ENCODE peak calls at places on chromosomes 1 and 21, in eight cellular contexts. One of them, this sample, is unnamed.

GRCh38 chr1:182766881-182767645 is 22.5 kb upstream of the NPL start:
- DNase-seq in K562: no peak
- DNase-seq in endothelial cell of umbilical vein: no peak
- DNase-seq in transverse colon: no peak
- DNase-seq in suprapubic skin: no peak
- DNase-seq in HL-60: no peak
- DNase-seq in GM23338: no peak
- DNase-seq in breast epithelium: no peak
- DNase-seq in this sample: no peak

GRCh38 chr21:34792504-34793089 is 123.8 kb downstream of the CLIC6 start:
- DNase-seq in K562: no peak
- DNase-seq in endothelial cell of umbilical vein: no peak
- DNase-seq in transverse colon: no peak
- DNase-seq in suprapubic skin: no peak
- DNase-seq in HL-60: no peak
- DNase-seq in GM23338: no peak
- DNase-seq in breast epithelium: no peak
- DNase-seq in this sample: no peak

GRCh38 chr1:17244826-17245740 is 3.8 kb upstream of the PADI3 start:
- DNase-seq in K562: no peak
- DNase-seq in endothelial cell of umbilical vein: no peak
- DNase-seq in transverse colon: no peak
- DNase-seq in suprapubic skin: no peak
- DNase-seq in HL-60: no peak
- DNase-seq in GM23338: no peak
- DNase-seq in breast epithelium: no peak
- DNase-seq in this sample: no peak

GRCh38 chr21:27423906-27424595 is 457.2 kb upstream of the ADAMTS5 start:
- DNase-seq in K562: no peak
- DNase-seq in endothelial cell of umbilical vein: no peak
- DNase-seq in transverse colon: no peak
- DNase-seq in suprapubic skin: no peak
- DNase-seq in HL-60: no peak
- DNase-seq in GM23338: peak; percentile 65
- DNase-seq in breast epithelium: no peak
- DNase-seq in this sample: no peak

GRCh38 chr1:44553771-44554170 is 120.5 kb downstream of the TMEM53 start:
- DNase-seq in K562: no peak
- DNase-seq in endothelial cell of umbilical vein: no peak
- DNase-seq in transverse colon: no peak
- DNase-seq in suprapubic skin: no peak
- DNase-seq in HL-60: no peak
- DNase-seq in GM23338: no peak
- DNase-seq in breast epithelium: no peak
- DNase-seq in this sample: no peak

GRCh38 chr1:186765446-186765845 is 63.3 kb upstream of the PLA2G4A start:
- DNase-seq in K562: no peak
- DNase-seq in endothelial cell of umbilical vein: no peak
- DNase-seq in transverse colon: no peak
- DNase-seq in suprapubic skin: no peak
- DNase-seq in HL-60: no peak
- DNase-seq in GM23338: no peak
- DNase-seq in breast epithelium: no peak
- DNase-seq in this sample: no peak

GRCh38 chr1:107254306-107254705 is 113.5 kb downstream of the NTNG1 start:
- DNase-seq in K562: no peak
- DNase-seq in endothelial cell of umbilical vein: no peak
- DNase-seq in transverse colon: no peak
- DNase-seq in suprapubic skin: no peak
- DNase-seq in HL-60: no peak
- DNase-seq in GM23338: peak; percentile 60
- DNase-seq in breast epithelium: no peak
- DNase-seq in this sample: no peak

GRCh38 chr1:201042663-201043461 is 19.3 kb upstream of the KIF21B start:
- DNase-seq in K562: peak; percentile 73
- DNase-seq in endothelial cell of umbilical vein: peak; percentile 73
- DNase-seq in transverse colon: peak; percentile 72
- DNase-seq in suprapubic skin: no peak
- DNase-seq in HL-60: peak; percentile 71
- DNase-seq in GM23338: peak; percentile 90
- DNase-seq in breast epithelium: peak; percentile 46
- DNase-seq in this sample: peak; percentile 66

GRCh38 chr21:38095220-38095619 is 161.6 kb upstream of the KCNJ15 start:
- DNase-seq in K562: peak; percentile 38
- DNase-seq in endothelial cell of umbilical vein: no peak
- DNase-seq in transverse colon: no peak
- DNase-seq in suprapubic skin: no peak
- DNase-seq in HL-60: no peak
- DNase-seq in GM23338: no peak
- DNase-seq in breast epithelium: no peak
- DNase-seq in this sample: no peak

GRCh38 chr21:45699966-45700365 is 56.4 kb downstream of the PCBP3 start:
- DNase-seq in K562: no peak
- DNase-seq in endothelial cell of umbilical vein: no peak
- DNase-seq in transverse colon: no peak
- DNase-seq in suprapubic skin: no peak
- DNase-seq in HL-60: no peak
- DNase-seq in GM23338: no peak
- DNase-seq in breast epithelium: no peak
- DNase-seq in this sample: no peak

GRCh38 chr1:22388666-22389455 is 62.8 kb upstream of the ZBTB40 start:
- DNase-seq in K562: no peak
- DNase-seq in endothelial cell of umbilical vein: no peak
- DNase-seq in transverse colon: no peak
- DNase-seq in suprapubic skin: no peak
- DNase-seq in HL-60: no peak
- DNase-seq in GM23338: no peak
- DNase-seq in breast epithelium: no peak
- DNase-seq in this sample: no peak

GRCh38 chr1:51264470-51264869 is 28.4 kb downstream of the RNF11 start:
- DNase-seq in K562: no peak
- DNase-seq in endothelial cell of umbilical vein: peak; percentile 84
- DNase-seq in transverse colon: no peak
- DNase-seq in suprapubic skin: no peak
- DNase-seq in HL-60: no peak
- DNase-seq in GM23338: no peak
- DNase-seq in breast epithelium: no peak
- DNase-seq in this sample: no peak

GRCh38 chr1:228410015-228410414 is 3.4 kb upstream of the TRIM11 start:
- DNase-seq in K562: no peak
- DNase-seq in endothelial cell of umbilical vein: no peak
- DNase-seq in transverse colon: no peak
- DNase-seq in suprapubic skin: peak; percentile 63
- DNase-seq in HL-60: no peak
- DNase-seq in GM23338: no peak
- DNase-seq in breast epithelium: no peak
- DNase-seq in this sample: peak; percentile 36

GRCh38 chr1:212650228-212650627 is 41.7 kb downstream of the ATF3 start:
- DNase-seq in K562: no peak
- DNase-seq in endothelial cell of umbilical vein: no peak
- DNase-seq in transverse colon: no peak
- DNase-seq in suprapubic skin: no peak
- DNase-seq in HL-60: no peak
- DNase-seq in GM23338: no peak
- DNase-seq in breast epithelium: no peak
- DNase-seq in this sample: no peak

GRCh38 chr1:61043010-61043820 is 39.1 kb upstream of the NFIA start:
- DNase-seq in K562: no peak
- DNase-seq in endothelial cell of umbilical vein: peak; percentile 85
- DNase-seq in transverse colon: peak; percentile 88
- DNase-seq in suprapubic skin: peak; percentile 93
- DNase-seq in HL-60: peak; percentile 70
- DNase-seq in GM23338: peak; percentile 92
- DNase-seq in breast epithelium: peak; percentile 76
- DNase-seq in this sample: peak; percentile 98

GRCh38 chr1:189678779-189679178 is 798.9 kb downstream of the BRINP3 start:
- DNase-seq in K562: no peak
- DNase-seq in endothelial cell of umbilical vein: no peak
- DNase-seq in transverse colon: no peak
- DNase-seq in suprapubic skin: no peak
- DNase-seq in HL-60: no peak
- DNase-seq in GM23338: peak; percentile 50
- DNase-seq in breast epithelium: no peak
- DNase-seq in this sample: no peak

GRCh38 chr1:218481116-218481775 is 136.1 kb downstream of the TGFB2 start:
- DNase-seq in K562: no peak
- DNase-seq in endothelial cell of umbilical vein: peak; percentile 45
- DNase-seq in transverse colon: no peak
- DNase-seq in suprapubic skin: no peak
- DNase-seq in HL-60: no peak
- DNase-seq in GM23338: no peak
- DNase-seq in breast epithelium: no peak
- DNase-seq in this sample: no peak

GRCh38 chr1:218480691-218481099 is 135.6 kb downstream of the TGFB2 start:
- DNase-seq in K562: no peak
- DNase-seq in endothelial cell of umbilical vein: peak; percentile 89
- DNase-seq in transverse colon: no peak
- DNase-seq in suprapubic skin: no peak
- DNase-seq in HL-60: no peak
- DNase-seq in GM23338: no peak
- DNase-seq in breast epithelium: no peak
- DNase-seq in this sample: no peak

GRCh38 chr1:218480137-218480536 is 135.0 kb downstream of the TGFB2 start:
- DNase-seq in K562: no peak
- DNase-seq in endothelial cell of umbilical vein: peak; percentile 93
- DNase-seq in transverse colon: no peak
- DNase-seq in suprapubic skin: no peak
- DNase-seq in HL-60: no peak
- DNase-seq in GM23338: no peak
- DNase-seq in breast epithelium: peak; percentile 60
- DNase-seq in this sample: no peak

GRCh38 chr1:218485241-218485928 is 140.2 kb downstream of the TGFB2 start:
- DNase-seq in K562: no peak
- DNase-seq in endothelial cell of umbilical vein: no peak
- DNase-seq in transverse colon: no peak
- DNase-seq in suprapubic skin: no peak
- DNase-seq in HL-60: no peak
- DNase-seq in GM23338: no peak
- DNase-seq in breast epithelium: no peak
- DNase-seq in this sample: no peak

DNA sequence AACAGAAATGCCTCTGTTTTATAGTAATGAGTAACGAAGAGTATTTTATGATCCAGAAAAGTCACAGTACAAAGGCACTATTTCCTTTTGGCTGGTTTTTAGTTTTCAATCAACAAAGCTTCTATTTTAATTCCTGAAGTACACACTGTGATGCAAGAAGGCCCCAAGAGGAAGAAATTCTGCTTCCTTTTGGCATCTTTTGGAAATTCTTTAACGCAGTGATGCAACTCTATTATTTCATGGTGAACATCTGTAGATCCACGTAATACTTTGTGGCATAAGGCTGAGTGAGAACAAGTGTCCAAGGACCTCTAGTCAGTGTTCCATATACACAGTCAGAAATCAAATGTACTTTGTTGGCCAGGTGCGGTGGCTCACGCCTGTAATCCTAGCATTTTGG is 137.5 kb downstream of the TGFB2 start:
- DNase-seq in K562: no peak
- DNase-seq in endothelial cell of umbilical vein: peak; percentile 49
- DNase-seq in transverse colon: no peak
- DNase-seq in suprapubic skin: no peak
- DNase-seq in HL-60: no peak
- DNase-seq in GM23338: no peak
- DNase-seq in breast epithelium: no peak
- DNase-seq in this sample: no peak
- TF ChIP-seq POLR2AphosphoS5 in K562: no peak
- TF ChIP-seq POLR2AphosphoS5 in endothelial cell of umbilical vein: no peak
- TF ChIP-seq POLR2AphosphoS5 in transverse colon: peak; percentile 35
- TF ChIP-seq POLR2AphosphoS5 in suprapubic skin: peak; percentile 77
- TF ChIP-seq POLR2AphosphoS5 in HL-60: no peak
- TF ChIP-seq POLR2AphosphoS5 in GM23338: no peak
- TF ChIP-seq POLR2AphosphoS5 in breast epithelium: peak; percentile 76
- TF ChIP-seq POLR2AphosphoS5 in this sample: no peak

DNA sequence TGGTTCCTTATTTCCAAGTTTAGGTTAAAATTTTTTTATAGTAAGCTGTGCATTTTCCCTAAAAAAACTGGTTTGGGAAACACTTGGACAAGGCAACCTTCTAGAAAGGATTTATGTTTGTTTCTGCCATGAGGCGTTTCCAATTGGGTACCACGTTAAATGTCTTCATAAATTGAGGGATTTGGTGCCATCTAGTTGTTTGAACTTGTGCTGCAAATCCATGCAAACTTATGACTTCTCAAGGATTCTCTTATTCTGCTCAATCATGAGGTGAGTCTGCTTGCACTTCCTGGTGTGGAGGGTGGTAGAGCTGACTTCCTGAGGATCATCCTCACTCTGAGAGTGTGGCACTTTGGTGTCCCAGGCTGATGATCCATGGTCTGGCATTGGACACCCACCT is 123.3 kb downstream of the PCNX2 start:
- DNase-seq in K562: no peak
- DNase-seq in endothelial cell of umbilical vein: peak; percentile 67
- DNase-seq in transverse colon: no peak
- DNase-seq in suprapubic skin: no peak
- DNase-seq in HL-60: peak; percentile 49
- DNase-seq in GM23338: peak; percentile 17
- DNase-seq in breast epithelium: no peak
- DNase-seq in this sample: no peak
- TF ChIP-seq CTCF in K562: peak; percentile 44
- TF ChIP-seq CTCF in endothelial cell of umbilical vein: peak; percentile 42
- TF ChIP-seq CTCF in transverse colon: peak; percentile 8
- TF ChIP-seq CTCF in suprapubic skin: no peak
- TF ChIP-seq CTCF in HL-60: peak; percentile 27
- TF ChIP-seq CTCF in GM23338: peak; percentile 28
- TF ChIP-seq CTCF in breast epithelium: no peak
- TF ChIP-seq CTCF in this sample: no peak

DNA sequence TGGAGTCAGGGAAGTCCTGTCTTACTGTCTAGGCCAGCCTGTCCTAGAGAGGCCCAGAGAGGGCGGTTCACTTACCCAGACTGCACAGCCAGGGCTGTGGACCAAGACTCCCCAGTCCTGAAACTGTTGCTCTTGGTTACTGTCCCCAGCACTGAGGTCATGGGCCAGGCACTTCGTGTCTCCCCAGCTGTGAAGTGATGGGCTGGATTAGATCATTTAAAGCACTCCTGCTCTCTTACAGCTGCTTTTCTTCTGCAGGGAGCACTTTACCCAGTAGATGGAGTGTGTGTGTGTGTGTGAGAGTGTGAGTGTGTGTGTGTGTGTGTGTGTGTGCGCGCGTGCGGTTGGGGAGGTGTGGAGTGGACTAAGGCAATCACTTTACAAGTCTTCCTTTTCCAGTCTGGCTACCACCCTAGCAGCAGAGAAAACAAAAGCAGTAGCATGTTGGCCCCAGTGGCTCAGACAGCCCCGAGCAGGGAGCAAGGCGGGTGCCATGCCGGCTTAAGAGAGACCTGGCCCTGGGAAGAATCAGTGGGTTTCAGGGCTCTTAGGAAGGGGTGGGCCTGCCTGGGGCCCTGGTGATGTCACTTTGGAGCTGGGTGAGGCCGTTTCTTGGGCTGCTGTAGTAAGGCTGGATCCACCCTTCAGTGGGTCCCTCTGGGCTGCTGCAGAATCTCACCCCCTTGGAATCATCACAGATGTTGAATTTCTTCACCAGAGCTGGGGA is 2.4 kb downstream of the SPSB1 start:
- DNase-seq in K562: no peak
- DNase-seq in endothelial cell of umbilical vein: peak; percentile 53
- DNase-seq in transverse colon: peak; percentile 50
- DNase-seq in suprapubic skin: peak; percentile 86
- DNase-seq in HL-60: no peak
- DNase-seq in GM23338: no peak
- DNase-seq in breast epithelium: no peak
- DNase-seq in this sample: no peak
- H3K27ac ChIP-seq in K562: no peak overlapping the region
- H3K27ac ChIP-seq in endothelial cell of umbilical vein: peak overlapping the region; percentile 43
- H3K27ac ChIP-seq in transverse colon: peak overlapping the region; percentile 94
- H3K27ac ChIP-seq in suprapubic skin: peak overlapping the region; percentile 93
- H3K27ac ChIP-seq in HL-60: no peak overlapping the region
- H3K27ac ChIP-seq in GM23338: no peak overlapping the region
- H3K27ac ChIP-seq in breast epithelium: peak overlapping the region; percentile 94
- H3K27ac ChIP-seq in this sample: no peak overlapping the region

GRCh38 chr1:43349594-43350306 is 9.0 kb upstream of the CDC20 start:
- DNase-seq in K562: no peak
- DNase-seq in endothelial cell of umbilical vein: no peak
- DNase-seq in transverse colon: no peak
- DNase-seq in suprapubic skin: no peak
- DNase-seq in HL-60: no peak
- DNase-seq in GM23338: peak; percentile 41
- DNase-seq in breast epithelium: peak; percentile 30
- DNase-seq in this sample: no peak
- TF ChIP-seq POLR2AphosphoS5 in K562: no peak
- TF ChIP-seq POLR2AphosphoS5 in endothelial cell of umbilical vein: no peak
- TF ChIP-seq POLR2AphosphoS5 in transverse colon: no peak
- TF ChIP-seq POLR2AphosphoS5 in suprapubic skin: no peak
- TF ChIP-seq POLR2AphosphoS5 in HL-60: no peak
- TF ChIP-seq POLR2AphosphoS5 in GM23338: peak; percentile 86
- TF ChIP-seq POLR2AphosphoS5 in breast epithelium: no peak
- TF ChIP-seq POLR2AphosphoS5 in this sample: no peak